ENCODE peak calls at places on chromosomes 13 and 19, in four cellular contexts. M is K562, S is HepG2, U is SK-N-SH. E is an unnamed sample.

GRCh38 chr13:101945435-101945834 is 456.4 kb downstream of the FGF14 start:
- DNase-seq in M (no peak), S (no peak), U (no peak), E (no peak)

GRCh38 chr13:92767468-92767867 is 459.1 kb upstream of the GPC6 start:
- DNase-seq in M (no peak), S (no peak), U (no peak), E (no peak)

GRCh38 chr13:48264052-48264451 is 31.0 kb downstream of the ITM2B start:
- DNase-seq in M (no peak), S (no peak), U (no peak), E (no peak)

GRCh38 chr13:75836441-75836840 is 200.3 kb downstream of the LMO7 start:
- DNase-seq in M (no peak), S (no peak), U (no peak), E (no peak)

GRCh38 chr19:18477974-18478373 is 40.0 kb upstream of the ISYNA1 start:
- DNase-seq in M (no peak), S (no peak), U (no peak), E (no peak)

GRCh38 chr19:38990949-38991697 is 15.6 kb upstream of the FBXO17 start:
- DNase-seq in M (no peak), S (no peak), U (no peak), E (no peak)

GRCh38 chr13:24692541-24692940 is 12.3 kb downstream of the ATP12A start:
- DNase-seq in M (no peak), S (no peak), U (no peak), E (no peak)

GRCh38 chr13:75217949-75218348 is 264.0 kb downstream of the TBC1D4 start:
- DNase-seq in M (no peak), S (no peak), U (no peak), E (no peak)

GRCh38 chr19:8081569-8082550 is 29.3 kb downstream of the CCL25 start:
- DNase-seq in M (no peak), S (no peak), U (no peak), E (no peak)

GRCh38 chr19:49596407-49596806 is 5.4 kb downstream of the PRR12 start:
- DNase-seq in M (no peak), S (no peak), U (no peak), E (no peak)

GRCh38 chr13:82698941-82699340 is 1183.3 kb downstream of the SLITRK1 start:
- DNase-seq in M (no peak), S (no peak), U (no peak), E (no peak)

GRCh38 chr19:17172624-17173345 is 42.4 kb upstream of the USE1 start:
- DNase-seq in M (no peak), S (no peak), U (no peak), E (no peak)
- TF ChIP-seq ELF1 in M (no peak), S (no peak), U (no peak), E (no peak)

GRCh38 chr19:30566681-30567420 is 194.7 kb downstream of the ZNF536 start:
- DNase-seq in M (no peak), S (no peak), U (no peak), E (no peak)
- TF ChIP-seq ELF1 in M (no peak), S (no peak), U (no peak), E (no peak)

DNA sequence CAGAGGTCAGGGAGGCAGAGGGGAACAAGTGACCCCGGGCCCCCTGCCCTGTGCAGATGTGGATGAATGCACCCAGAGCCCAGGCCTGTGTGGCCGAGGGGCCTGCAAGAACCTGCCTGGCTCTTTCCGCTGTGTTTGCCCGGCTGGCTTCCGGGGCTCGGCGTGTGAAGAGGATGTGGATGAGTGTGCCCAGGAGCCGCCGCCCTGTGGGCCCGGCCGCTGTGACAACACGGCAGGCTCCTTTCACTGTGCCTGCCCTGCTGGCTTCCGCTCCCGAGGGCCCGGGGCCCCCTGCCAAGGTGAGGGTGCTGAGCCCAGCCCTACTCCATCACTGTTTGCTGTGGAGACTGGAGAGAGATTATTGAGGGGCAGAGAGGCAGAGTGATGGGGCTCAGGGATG is 9.9 kb downstream of the LTBP4 start:
- DNase-seq in M (no peak), S (no peak), U (no peak), E (no peak)
- TF ChIP-seq ELF1 in M (no peak), S (no peak), U (no peak), E (no peak)

GRCh38 chr13:110565296-110565695 is 3.8 kb upstream of the RAB20 start:
- DNase-seq in M (no peak), S (no peak), U (no peak), E (no peak)
- TF ChIP-seq ELF1 in M (no peak), S (no peak), U (no peak), E (no peak)

GRCh38 chr19:44141191-44142013 is at the start of gene ZNF234:
- DNase-seq in M (peak; percentile 59), S (peak; percentile 73), U (peak; percentile 88), E (peak; percentile 33)
- TF ChIP-seq ELF1 in M (peak; percentile 88), S (peak; percentile 96), U (peak; percentile 92), E (peak; percentile 64)